ENCODE peak calls at places on chromosomes 1 and 21, in four cellular contexts. One of them, this sample, is unnamed. For H3K9me3, the result is how much of the 10 kb centered on the place peaks cover.

GRCh38 chr1:38873027-38873969 is at the start of gene MYCBP:
- ATAC-seq in HCT116: peak
- ATAC-seq in heart left ventricle: peak
- ATAC-seq in GM12878: peak
- ATAC-seq in this sample: peak

GRCh38 chr1:54365020-54365797 is 41.0 kb downstream of the SSBP3 start:
- ATAC-seq in heart left ventricle: peak
- ATAC-seq in GM12878: no peak
- ATAC-seq in HCT116: no peak
- ATAC-seq in this sample: no peak

GRCh38 chr1:36650200-36651065 is 167.7 kb upstream of the CSF3R start:
- ATAC-seq in GM12878: peak
- ATAC-seq in heart left ventricle: peak
- ATAC-seq in HCT116: peak
- ATAC-seq in this sample: peak

GRCh38 chr1:172405912-172406311 is 14.6 kb upstream of the C1orf105 start:
- ATAC-seq in heart left ventricle: no peak
- ATAC-seq in HCT116: no peak
- ATAC-seq in GM12878: peak
- ATAC-seq in this sample: no peak

GRCh38 chr1:54565113-54565501 is 17.1 kb downstream of the ACOT11 start:
- ATAC-seq in GM12878: no peak
- ATAC-seq in HCT116: no peak
- ATAC-seq in heart left ventricle: no peak
- ATAC-seq in this sample: no peak

GRCh38 chr1:48582408-48582807 is 110.4 kb upstream of the SPATA6 start:
- ATAC-seq in GM12878: no peak
- ATAC-seq in heart left ventricle: no peak
- ATAC-seq in HCT116: no peak
- ATAC-seq in this sample: no peak

GRCh38 chr21:43031121-43031624 is 44.5 kb downstream of the CBS start:
- ATAC-seq in GM12878: no peak
- ATAC-seq in HCT116: no peak
- ATAC-seq in heart left ventricle: no peak
- ATAC-seq in this sample: no peak

GRCh38 chr1:87977145-87977544 is 648.5 kb downstream of the LMO4 start:
- ATAC-seq in HCT116: no peak
- ATAC-seq in heart left ventricle: no peak
- ATAC-seq in GM12878: no peak
- ATAC-seq in this sample: no peak

GRCh38 chr1:170073893-170074249 is 624 bp downstream of the KIFAP3 start:
- ATAC-seq in HCT116: no peak
- ATAC-seq in heart left ventricle: no peak
- ATAC-seq in GM12878: no peak
- ATAC-seq in this sample: no peak

GRCh38 chr1:88509369-88509768 is 174.7 kb upstream of the PKN2 start:
- ATAC-seq in GM12878: no peak
- ATAC-seq in heart left ventricle: no peak
- ATAC-seq in HCT116: no peak
- ATAC-seq in this sample: peak

GRCh38 chr1:57067863-57068262 is 102.0 kb upstream of the C8B start:
- ATAC-seq in heart left ventricle: no peak
- ATAC-seq in HCT116: no peak
- ATAC-seq in GM12878: no peak
- ATAC-seq in this sample: no peak

GRCh38 chr1:16978589-16979474 is 1.6 kb downstream of the MFAP2 start:
- ATAC-seq in HCT116: no peak
- ATAC-seq in heart left ventricle: peak
- ATAC-seq in GM12878: no peak
- ATAC-seq in this sample: peak

GRCh38 chr1:18340158-18340764 is 140.5 kb upstream of the KLHDC7A start:
- ATAC-seq in heart left ventricle: no peak
- ATAC-seq in GM12878: peak
- ATAC-seq in HCT116: no peak
- ATAC-seq in this sample: no peak

GRCh38 chr21:21200939-21201610 is 202.9 kb downstream of the NCAM2 start:
- ATAC-seq in HCT116: no peak
- ATAC-seq in GM12878: no peak
- ATAC-seq in heart left ventricle: no peak
- ATAC-seq in this sample: no peak

GRCh38 chr1:157150631-157151030 is 12.4 kb upstream of the ETV3 start:
- ATAC-seq in heart left ventricle: no peak
- ATAC-seq in GM12878: no peak
- ATAC-seq in HCT116: no peak
- ATAC-seq in this sample: no peak

GRCh38 chr1:10516244-10516643 is 41.5 kb downstream of the PEX14 start:
- ATAC-seq in GM12878: peak
- ATAC-seq in heart left ventricle: no peak
- ATAC-seq in HCT116: no peak
- ATAC-seq in this sample: no peak

GRCh38 chr1:43427524-43427923 is 26.2 kb downstream of the HYI start:
- ATAC-seq in GM12878: no peak
- ATAC-seq in HCT116: no peak
- ATAC-seq in heart left ventricle: no peak
- ATAC-seq in this sample: no peak

GRCh38 chr1:154730986-154731489 is 123.1 kb upstream of the ADAR start:
- ATAC-seq in HCT116: no peak
- ATAC-seq in GM12878: no peak
- ATAC-seq in heart left ventricle: peak
- ATAC-seq in this sample: peak

GRCh38 chr1:39676951-39677350 is 5.0 kb upstream of the NT5C1A start:
- ATAC-seq in GM12878: no peak
- ATAC-seq in HCT116: no peak
- ATAC-seq in heart left ventricle: no peak
- ATAC-seq in this sample: no peak

GRCh38 chr1:116446686-116447085 is 73.6 kb downstream of the ATP1A1 start:
- ATAC-seq in HCT116: no peak
- ATAC-seq in heart left ventricle: no peak
- ATAC-seq in GM12878: no peak
- ATAC-seq in this sample: no peak

GRCh38 chr21:42089093-42089631 is 18.0 kb downstream of the UMODL1 start:
- ATAC-seq in heart left ventricle: no peak
- ATAC-seq in HCT116: no peak
- ATAC-seq in GM12878: no peak
- ATAC-seq in this sample: no peak

GRCh38 chr21:44703731-44704635 is 7.0 kb downstream of the KRTAP10-12 start:
- ATAC-seq in HCT116: no peak
- ATAC-seq in heart left ventricle: no peak
- ATAC-seq in GM12878: no peak
- ATAC-seq in this sample: no peak

GRCh38 chr1:46041551-46041950 is 90.9 kb downstream of the PIK3R3 start:
- ATAC-seq in HCT116: no peak
- ATAC-seq in GM12878: peak
- ATAC-seq in heart left ventricle: no peak
- ATAC-seq in this sample: no peak

GRCh38 chr1:217027403-217028080 is 304.3 kb upstream of the ESRRG start:
- ATAC-seq in GM12878: peak
- ATAC-seq in HCT116: no peak
- ATAC-seq in heart left ventricle: no peak
- ATAC-seq in this sample: no peak

GRCh38 chr1:168465942-168466702 is 77.7 kb downstream of the XCL2 start:
- ATAC-seq in GM12878: peak
- ATAC-seq in heart left ventricle: no peak
- ATAC-seq in HCT116: no peak
- ATAC-seq in this sample: no peak

GRCh38 chr1:89863165-89863835 is 42.5 kb downstream of the LRRC8D start:
- ATAC-seq in heart left ventricle: no peak
- ATAC-seq in HCT116: no peak
- ATAC-seq in GM12878: no peak
- ATAC-seq in this sample: no peak

GRCh38 chr1:230849451-230850194 is 18.7 kb downstream of the C1orf198 start:
- ATAC-seq in HCT116: peak
- ATAC-seq in GM12878: no peak
- ATAC-seq in heart left ventricle: peak
- ATAC-seq in this sample: peak

GRCh38 chr1:152743371-152744145 is 14.3 kb upstream of the KPRP start:
- ATAC-seq in heart left ventricle: no peak
- ATAC-seq in GM12878: no peak
- ATAC-seq in HCT116: no peak
- ATAC-seq in this sample: no peak
- H3K9me3 ChIP-seq in heart left ventricle: under half
- H3K9me3 ChIP-seq in GM12878: under half
- H3K9me3 ChIP-seq in HCT116: under half
- H3K9me3 ChIP-seq in this sample: under half

DNA sequence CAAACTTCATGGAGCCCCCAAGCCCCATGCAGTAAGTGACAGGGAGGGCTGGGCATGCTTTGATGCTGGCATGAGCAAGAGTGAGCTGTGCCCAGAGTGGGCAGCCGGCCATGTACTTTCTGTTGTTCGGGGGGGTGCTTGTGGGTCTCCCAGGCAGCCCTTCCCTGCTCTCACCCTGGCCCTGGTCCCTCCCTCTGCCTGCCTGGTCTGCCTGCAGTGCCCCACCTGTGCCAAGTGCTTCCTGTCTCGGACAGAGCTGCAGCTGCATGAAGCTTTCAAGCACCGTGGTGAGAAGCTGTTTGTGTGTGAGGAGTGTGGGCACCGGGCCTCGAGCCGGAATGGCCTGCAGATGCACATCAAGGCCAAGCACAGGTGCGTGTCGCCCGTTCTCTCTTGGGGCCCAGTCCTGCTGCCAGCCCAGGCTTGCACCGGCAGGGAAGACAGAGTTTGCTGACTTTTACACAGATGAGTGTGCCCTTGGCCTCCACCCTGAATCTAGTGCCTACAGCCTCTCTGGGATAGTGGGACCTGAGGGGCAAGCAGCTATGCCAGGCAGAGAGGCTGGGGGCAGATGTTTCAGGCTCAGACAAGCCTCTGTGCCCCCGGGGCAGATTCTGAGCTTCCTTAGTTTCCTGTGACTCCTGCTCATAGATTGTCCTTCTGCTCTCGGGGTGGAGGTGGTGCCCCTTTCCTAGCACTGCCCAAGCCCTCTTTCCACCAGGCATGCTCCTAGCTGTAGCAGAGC is 7.6 kb downstream of the ZBTB48 start:
- ATAC-seq in HCT116: no peak
- ATAC-seq in heart left ventricle: peak
- ATAC-seq in GM12878: no peak
- ATAC-seq in this sample: no peak
- TF ChIP-seq POLR2A in HCT116: no peak
- TF ChIP-seq POLR2A in heart left ventricle: no peak
- TF ChIP-seq POLR2A in GM12878: peak
- TF ChIP-seq POLR2A in this sample: no peak

GRCh38 chr1:106793686-106794085 is 262.8 kb upstream of the PRMT6 start:
- ATAC-seq in heart left ventricle: no peak
- ATAC-seq in GM12878: no peak
- ATAC-seq in HCT116: no peak
- ATAC-seq in this sample: no peak
- H3K9me3 ChIP-seq in heart left ventricle: under half
- H3K9me3 ChIP-seq in GM12878: under half
- H3K9me3 ChIP-seq in HCT116: under half
- H3K9me3 ChIP-seq in this sample: under half

GRCh38 chr21:32727728-32728454 is at the start of gene SYNJ1:
- ATAC-seq in HCT116: peak
- ATAC-seq in heart left ventricle: peak
- ATAC-seq in GM12878: peak
- ATAC-seq in this sample: peak
- TF ChIP-seq POLR2A in HCT116: peak
- TF ChIP-seq POLR2A in heart left ventricle: peak
- TF ChIP-seq POLR2A in GM12878: peak
- TF ChIP-seq POLR2A in this sample: peak

GRCh38 chr1:113802367-113803007 is 9.8 kb downstream of the RSBN1 start:
- ATAC-seq in HCT116: no peak
- ATAC-seq in heart left ventricle: no peak
- ATAC-seq in GM12878: no peak
- ATAC-seq in this sample: no peak

GRCh38 chr1:113804421-113805255 is 7.6 kb downstream of the RSBN1 start:
- ATAC-seq in HCT116: peak
- ATAC-seq in GM12878: peak
- ATAC-seq in heart left ventricle: peak
- ATAC-seq in this sample: no peak

GRCh38 chr1:113805639-113806038 is 6.6 kb downstream of the RSBN1 start:
- ATAC-seq in HCT116: no peak
- ATAC-seq in heart left ventricle: no peak
- ATAC-seq in GM12878: peak
- ATAC-seq in this sample: no peak

GRCh38 chr1:113808450-113809195 is 3.7 kb downstream of the RSBN1 start:
- ATAC-seq in heart left ventricle: no peak
- ATAC-seq in GM12878: no peak
- ATAC-seq in HCT116: no peak
- ATAC-seq in this sample: no peak

GRCh38 chr1:113805256-113805531 is 7.1 kb downstream of the RSBN1 start:
- ATAC-seq in heart left ventricle: no peak
- ATAC-seq in GM12878: no peak
- ATAC-seq in HCT116: no peak
- ATAC-seq in this sample: no peak
- H3K9me3 ChIP-seq in heart left ventricle: under half
- H3K9me3 ChIP-seq in GM12878: under half
- H3K9me3 ChIP-seq in HCT116: under half
- H3K9me3 ChIP-seq in this sample: under half

DNA sequence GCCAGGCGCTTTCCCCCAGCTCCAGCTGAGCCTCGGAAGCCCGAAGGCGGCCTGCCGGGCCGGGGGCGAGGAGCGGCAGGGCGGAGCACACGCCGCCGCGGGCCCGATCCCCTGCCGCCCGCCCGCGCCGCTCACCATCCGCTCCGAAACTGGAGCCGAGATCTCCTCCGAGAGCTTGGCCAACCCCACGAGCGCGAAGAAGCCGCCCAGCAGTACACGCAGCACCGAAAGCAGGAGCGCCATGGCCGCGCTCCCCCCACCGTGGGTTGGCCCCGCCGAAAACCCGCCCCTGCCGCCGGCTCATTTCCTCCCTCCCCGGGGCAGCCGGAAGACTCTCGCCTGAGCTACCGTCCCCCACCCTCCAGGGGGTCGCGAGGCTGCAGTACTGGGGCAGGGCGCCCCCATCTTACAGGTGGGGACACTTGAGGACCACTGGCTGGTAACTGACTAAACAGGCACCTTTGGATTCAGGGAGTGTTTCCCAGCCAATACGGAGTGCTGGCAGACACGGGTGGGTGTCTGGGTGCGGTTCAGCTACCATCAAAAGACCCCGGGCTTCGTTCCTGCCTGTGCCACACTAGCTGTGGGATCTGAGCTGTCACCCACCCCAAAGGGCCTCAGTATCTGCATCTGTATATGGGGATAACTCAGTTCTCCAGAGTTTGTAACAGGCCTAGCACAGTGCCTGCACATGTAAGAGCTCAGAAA is at the start of gene TMEM35B:
- ATAC-seq in heart left ventricle: peak
- ATAC-seq in GM12878: peak
- ATAC-seq in HCT116: peak
- ATAC-seq in this sample: peak
- TF ChIP-seq POLR2A in heart left ventricle: peak
- TF ChIP-seq POLR2A in GM12878: peak
- TF ChIP-seq POLR2A in HCT116: peak
- TF ChIP-seq POLR2A in this sample: peak